ENCODE peak calls at places on chromosome 3, in ten cellular contexts. One of them, this sample, is unnamed.

GRCh38 chr3:13479332-13479581 is 849 bp upstream of the HDAC11 start:
- DNase-seq in stomach: peak
- DNase-seq in endothelial cell: no peak
- DNase-seq in AG09319: no peak
- DNase-seq in glutamatergic neuron: peak
- DNase-seq in BE2C: no peak
- DNase-seq in left lung: peak
- DNase-seq in CD4-positive, alpha-beta T cell: no peak
- DNase-seq in prostate gland: peak
- DNase-seq in gastrocnemius medialis: peak
- DNase-seq in this sample: no peak

GRCh38 chr3:25889132-25889917 is 99.4 kb downstream of the OXSM start:
- DNase-seq in stomach: no peak
- DNase-seq in left lung: no peak
- DNase-seq in CD4-positive, alpha-beta T cell: no peak
- DNase-seq in gastrocnemius medialis: no peak
- DNase-seq in BE2C: no peak
- DNase-seq in AG09319: no peak
- DNase-seq in prostate gland: no peak
- DNase-seq in glutamatergic neuron: no peak
- DNase-seq in endothelial cell: no peak
- DNase-seq in this sample: no peak

GRCh38 chr3:125186261-125186770 is 26.2 kb downstream of the SLC12A8 start:
- DNase-seq in CD4-positive, alpha-beta T cell: no peak
- DNase-seq in gastrocnemius medialis: no peak
- DNase-seq in left lung: no peak
- DNase-seq in stomach: no peak
- DNase-seq in BE2C: peak
- DNase-seq in endothelial cell: no peak
- DNase-seq in prostate gland: no peak
- DNase-seq in AG09319: no peak
- DNase-seq in glutamatergic neuron: no peak
- DNase-seq in this sample: peak

GRCh38 chr3:28326458-28326926 is 22.0 kb upstream of the ZCWPW2 start:
- DNase-seq in glutamatergic neuron: no peak
- DNase-seq in gastrocnemius medialis: no peak
- DNase-seq in CD4-positive, alpha-beta T cell: no peak
- DNase-seq in prostate gland: no peak
- DNase-seq in BE2C: no peak
- DNase-seq in endothelial cell: no peak
- DNase-seq in stomach: no peak
- DNase-seq in AG09319: no peak
- DNase-seq in left lung: no peak
- DNase-seq in this sample: no peak

GRCh38 chr3:115396801-115397200 is 226.5 kb upstream of the GAP43 start:
- DNase-seq in glutamatergic neuron: no peak
- DNase-seq in AG09319: no peak
- DNase-seq in BE2C: peak
- DNase-seq in gastrocnemius medialis: no peak
- DNase-seq in stomach: no peak
- DNase-seq in CD4-positive, alpha-beta T cell: no peak
- DNase-seq in left lung: no peak
- DNase-seq in prostate gland: no peak
- DNase-seq in endothelial cell: no peak
- DNase-seq in this sample: no peak

GRCh38 chr3:123533554-123534159 is 51.2 kb downstream of the HACD2 start:
- DNase-seq in BE2C: no peak
- DNase-seq in stomach: no peak
- DNase-seq in gastrocnemius medialis: no peak
- DNase-seq in glutamatergic neuron: no peak
- DNase-seq in endothelial cell: no peak
- DNase-seq in prostate gland: no peak
- DNase-seq in left lung: no peak
- DNase-seq in AG09319: no peak
- DNase-seq in CD4-positive, alpha-beta T cell: no peak
- DNase-seq in this sample: no peak

GRCh38 chr3:138307896-138308295 is 21.8 kb downstream of the NME9 start:
- DNase-seq in stomach: no peak
- DNase-seq in left lung: no peak
- DNase-seq in BE2C: no peak
- DNase-seq in endothelial cell: no peak
- DNase-seq in gastrocnemius medialis: no peak
- DNase-seq in prostate gland: no peak
- DNase-seq in CD4-positive, alpha-beta T cell: no peak
- DNase-seq in glutamatergic neuron: no peak
- DNase-seq in AG09319: no peak
- DNase-seq in this sample: no peak

GRCh38 chr3:64616953-64617352 is 70.8 kb downstream of the ADAMTS9 start:
- DNase-seq in glutamatergic neuron: no peak
- DNase-seq in left lung: no peak
- DNase-seq in prostate gland: no peak
- DNase-seq in CD4-positive, alpha-beta T cell: no peak
- DNase-seq in stomach: no peak
- DNase-seq in AG09319: no peak
- DNase-seq in gastrocnemius medialis: no peak
- DNase-seq in endothelial cell: peak
- DNase-seq in BE2C: no peak
- DNase-seq in this sample: no peak

GRCh38 chr3:114880078-114880477 is 267.0 kb downstream of the ZBTB20 start:
- DNase-seq in BE2C: peak
- DNase-seq in gastrocnemius medialis: no peak
- DNase-seq in prostate gland: no peak
- DNase-seq in left lung: peak
- DNase-seq in CD4-positive, alpha-beta T cell: no peak
- DNase-seq in stomach: peak
- DNase-seq in glutamatergic neuron: no peak
- DNase-seq in AG09319: no peak
- DNase-seq in endothelial cell: no peak
- DNase-seq in this sample: no peak

GRCh38 chr3:13535905-13536304 is 13.0 kb upstream of the FBLN2 start:
- DNase-seq in endothelial cell: no peak
- DNase-seq in AG09319: no peak
- DNase-seq in prostate gland: no peak
- DNase-seq in stomach: no peak
- DNase-seq in CD4-positive, alpha-beta T cell: no peak
- DNase-seq in gastrocnemius medialis: no peak
- DNase-seq in BE2C: no peak
- DNase-seq in glutamatergic neuron: no peak
- DNase-seq in left lung: peak
- DNase-seq in this sample: no peak

GRCh38 chr3:137295336-137295735 is 337.6 kb downstream of the IL20RB start:
- DNase-seq in BE2C: no peak
- DNase-seq in prostate gland: no peak
- DNase-seq in stomach: no peak
- DNase-seq in AG09319: no peak
- DNase-seq in endothelial cell: no peak
- DNase-seq in left lung: no peak
- DNase-seq in glutamatergic neuron: no peak
- DNase-seq in gastrocnemius medialis: no peak
- DNase-seq in CD4-positive, alpha-beta T cell: no peak
- DNase-seq in this sample: no peak

GRCh38 chr3:51384145-51384729 is 854 bp upstream of the MANF start:
- DNase-seq in left lung: no peak
- DNase-seq in CD4-positive, alpha-beta T cell: no peak
- DNase-seq in gastrocnemius medialis: no peak
- DNase-seq in BE2C: no peak
- DNase-seq in prostate gland: no peak
- DNase-seq in AG09319: no peak
- DNase-seq in endothelial cell: peak
- DNase-seq in glutamatergic neuron: peak
- DNase-seq in stomach: no peak
- DNase-seq in this sample: peak

GRCh38 chr3:45320986-45321385 is 67.4 kb upstream of the LARS2 start:
- DNase-seq in stomach: no peak
- DNase-seq in BE2C: no peak
- DNase-seq in CD4-positive, alpha-beta T cell: no peak
- DNase-seq in endothelial cell: no peak
- DNase-seq in gastrocnemius medialis: no peak
- DNase-seq in glutamatergic neuron: no peak
- DNase-seq in AG09319: no peak
- DNase-seq in prostate gland: no peak
- DNase-seq in left lung: no peak
- DNase-seq in this sample: no peak

GRCh38 chr3:64443553-64444331 is 218.5 kb upstream of the PRICKLE2 start:
- DNase-seq in gastrocnemius medialis: no peak
- DNase-seq in left lung: no peak
- DNase-seq in endothelial cell: no peak
- DNase-seq in CD4-positive, alpha-beta T cell: no peak
- DNase-seq in BE2C: peak
- DNase-seq in stomach: no peak
- DNase-seq in AG09319: peak
- DNase-seq in glutamatergic neuron: no peak
- DNase-seq in prostate gland: no peak
- DNase-seq in this sample: peak

GRCh38 chr3:144295619-144296018 is 324.0 kb downstream of the DIPK2A start:
- DNase-seq in glutamatergic neuron: no peak
- DNase-seq in left lung: no peak
- DNase-seq in AG09319: no peak
- DNase-seq in stomach: no peak
- DNase-seq in BE2C: no peak
- DNase-seq in gastrocnemius medialis: no peak
- DNase-seq in CD4-positive, alpha-beta T cell: no peak
- DNase-seq in endothelial cell: no peak
- DNase-seq in prostate gland: no peak
- DNase-seq in this sample: no peak

GRCh38 chr3:196688349-196688748 is 23.7 kb downstream of the CEP19 start:
- DNase-seq in AG09319: peak
- DNase-seq in left lung: peak
- DNase-seq in CD4-positive, alpha-beta T cell: no peak
- DNase-seq in gastrocnemius medialis: peak
- DNase-seq in prostate gland: no peak
- DNase-seq in BE2C: peak
- DNase-seq in stomach: no peak
- DNase-seq in endothelial cell: no peak
- DNase-seq in glutamatergic neuron: no peak
- DNase-seq in this sample: no peak

DNA sequence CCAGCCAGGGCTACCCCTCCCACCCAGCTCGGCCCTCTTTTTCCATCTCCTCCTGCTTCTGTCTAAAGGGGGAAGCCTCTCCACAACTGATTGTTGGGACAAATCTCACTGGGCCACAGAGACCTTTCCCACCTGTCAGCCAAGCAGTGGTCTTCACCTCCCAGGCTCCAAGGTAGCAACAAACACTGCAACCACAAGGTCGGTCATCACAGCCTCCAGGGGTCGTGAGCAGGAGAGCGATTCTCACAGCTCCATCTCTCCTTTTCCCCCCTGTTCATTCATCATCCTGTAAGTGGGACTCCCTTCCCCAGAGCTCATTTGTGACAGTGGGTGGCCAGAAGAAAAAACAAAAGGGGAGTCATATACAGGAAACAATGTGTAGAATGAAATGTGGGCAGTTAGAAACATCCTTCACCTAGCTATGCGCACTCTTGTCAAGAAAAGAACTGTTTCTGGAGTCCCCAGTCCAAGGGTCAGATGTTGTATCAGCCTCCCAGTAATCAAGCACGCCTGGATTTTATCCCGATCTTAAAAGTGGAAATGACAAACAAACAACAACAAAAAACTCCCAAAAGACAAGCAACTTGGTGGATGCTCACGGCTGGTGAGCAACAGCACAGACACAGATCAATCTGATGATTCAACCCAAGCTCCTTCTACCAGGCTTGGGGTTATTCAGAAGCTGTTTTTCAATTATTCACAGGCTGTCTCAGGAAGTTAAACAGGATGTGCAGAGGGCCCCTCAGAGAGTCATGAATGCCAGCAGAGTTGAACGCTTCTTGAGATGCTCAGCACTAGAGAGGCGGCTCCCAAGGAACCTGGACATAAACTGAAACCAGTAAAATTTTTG is 22.4 kb downstream of the LYZL4 start:
- DNase-seq in gastrocnemius medialis: no peak
- DNase-seq in AG09319: no peak
- DNase-seq in stomach: no peak
- DNase-seq in BE2C: no peak
- DNase-seq in CD4-positive, alpha-beta T cell: peak
- DNase-seq in endothelial cell: no peak
- DNase-seq in prostate gland: no peak
- DNase-seq in left lung: no peak
- DNase-seq in glutamatergic neuron: no peak
- DNase-seq in this sample: no peak
- TF ChIP-seq CTCF in gastrocnemius medialis: no peak
- TF ChIP-seq CTCF in AG09319: no peak
- TF ChIP-seq CTCF in stomach: no peak
- TF ChIP-seq CTCF in BE2C: no peak
- TF ChIP-seq CTCF in CD4-positive, alpha-beta T cell: no peak
- TF ChIP-seq CTCF in endothelial cell: no peak
- TF ChIP-seq CTCF in prostate gland: no peak
- TF ChIP-seq CTCF in left lung: no peak
- TF ChIP-seq CTCF in glutamatergic neuron: no peak
- TF ChIP-seq CTCF in this sample: no peak

GRCh38 chr3:33420966-33421365 is 19.2 kb downstream of the UBP1 start:
- DNase-seq in gastrocnemius medialis: no peak
- DNase-seq in glutamatergic neuron: no peak
- DNase-seq in endothelial cell: no peak
- DNase-seq in BE2C: no peak
- DNase-seq in AG09319: no peak
- DNase-seq in stomach: no peak
- DNase-seq in CD4-positive, alpha-beta T cell: no peak
- DNase-seq in left lung: no peak
- DNase-seq in prostate gland: no peak
- DNase-seq in this sample: no peak
- TF ChIP-seq CTCF in gastrocnemius medialis: no peak
- TF ChIP-seq CTCF in glutamatergic neuron: no peak
- TF ChIP-seq CTCF in endothelial cell: peak
- TF ChIP-seq CTCF in BE2C: no peak
- TF ChIP-seq CTCF in AG09319: no peak
- TF ChIP-seq CTCF in stomach: no peak
- TF ChIP-seq CTCF in CD4-positive, alpha-beta T cell: no peak
- TF ChIP-seq CTCF in left lung: no peak
- TF ChIP-seq CTCF in prostate gland: no peak
- TF ChIP-seq CTCF in this sample: no peak

DNA sequence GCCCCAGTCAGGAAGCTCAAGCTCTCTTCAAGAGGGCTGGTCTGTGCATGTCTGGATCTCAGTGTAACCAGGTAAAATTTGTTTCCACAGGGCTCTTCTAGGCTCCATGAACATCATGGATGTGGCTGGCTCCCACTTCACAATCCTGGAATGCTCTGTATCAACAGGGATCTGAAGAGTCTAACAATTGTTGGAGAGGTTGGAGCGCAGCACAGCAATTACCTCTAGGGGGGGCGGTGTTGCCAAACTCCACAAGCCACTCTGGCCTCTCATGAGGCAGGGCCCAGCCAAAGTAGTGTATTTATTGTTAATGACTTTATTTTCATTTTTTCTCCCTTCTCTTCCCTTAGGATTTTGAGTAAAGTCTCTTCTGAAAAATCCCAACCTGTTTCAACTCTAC is 6.1 kb upstream of the EIF2B5 start:
- DNase-seq in left lung: no peak
- DNase-seq in prostate gland: peak
- DNase-seq in CD4-positive, alpha-beta T cell: no peak
- DNase-seq in glutamatergic neuron: peak
- DNase-seq in stomach: peak
- DNase-seq in BE2C: peak
- DNase-seq in AG09319: no peak
- DNase-seq in endothelial cell: peak
- DNase-seq in gastrocnemius medialis: no peak
- DNase-seq in this sample: peak
- TF ChIP-seq CTCF in left lung: no peak
- TF ChIP-seq CTCF in prostate gland: no peak
- TF ChIP-seq CTCF in CD4-positive, alpha-beta T cell: no peak
- TF ChIP-seq CTCF in glutamatergic neuron: peak
- TF ChIP-seq CTCF in stomach: no peak
- TF ChIP-seq CTCF in BE2C: peak
- TF ChIP-seq CTCF in AG09319: peak
- TF ChIP-seq CTCF in endothelial cell: peak
- TF ChIP-seq CTCF in gastrocnemius medialis: no peak
- TF ChIP-seq CTCF in this sample: peak

GRCh38 chr3:71859128-71859519 is 74.2 kb upstream of the PROK2 start:
- DNase-seq in AG09319: no peak
- DNase-seq in left lung: no peak
- DNase-seq in prostate gland: no peak
- DNase-seq in glutamatergic neuron: no peak
- DNase-seq in endothelial cell: no peak
- DNase-seq in stomach: no peak
- DNase-seq in gastrocnemius medialis: no peak
- DNase-seq in BE2C: peak
- DNase-seq in CD4-positive, alpha-beta T cell: no peak
- DNase-seq in this sample: no peak
- TF ChIP-seq CTCF in AG09319: no peak
- TF ChIP-seq CTCF in left lung: peak
- TF ChIP-seq CTCF in prostate gland: no peak
- TF ChIP-seq CTCF in glutamatergic neuron: no peak
- TF ChIP-seq CTCF in endothelial cell: no peak
- TF ChIP-seq CTCF in stomach: no peak
- TF ChIP-seq CTCF in gastrocnemius medialis: peak
- TF ChIP-seq CTCF in BE2C: peak
- TF ChIP-seq CTCF in CD4-positive, alpha-beta T cell: peak
- TF ChIP-seq CTCF in this sample: no peak